ENCODE peak calls at places on chromosomes 13 and 19, in nine cellular contexts. C is heart left ventricle, R is K562, Y is left lung, X is H9, V is mammary epithelial cell, T is brain microvascular endothelial cell, S is A549, Z is ovary. Q is an unnamed sample.

GRCh38 chr13:48221301-48222190 is 11.5 kb upstream of the ITM2B start:
- DNase-seq in C (no peak), R (no peak), Y (no peak), X (no peak), V (no peak), T (no peak), S (no peak), Z (peak; percentile 52), Q (no peak)

GRCh38 chr19:17762505-17763229 is 11.4 kb downstream of the FCHO1 start:
- DNase-seq in C (no peak), R (peak; percentile 84), Y (no peak), X (peak; percentile 97), V (no peak), T (peak; percentile 83), S (peak; percentile 38), Z (no peak), Q (peak; percentile 53)

GRCh38 chr19:46394398-46394797 is 19.0 kb downstream of the CCDC8 start:
- DNase-seq in C (no peak), R (no peak), Y (no peak), X (no peak), V (no peak), T (no peak), S (no peak), Z (no peak), Q (no peak)

GRCh38 chr19:35908010-35908441 is at the start of gene TYROBP:
- DNase-seq in C (peak; percentile 52), R (no peak), Y (peak; percentile 91), X (no peak), V (no peak), T (no peak), S (no peak), Z (no peak), Q (no peak)

GRCh38 chr19:13025819-13026477 is 30.7 kb downstream of the NFIX start:
- DNase-seq in C (no peak), R (no peak), Y (peak; percentile 41), X (no peak), V (no peak), T (no peak), S (no peak), Z (no peak), Q (no peak)

GRCh38 chr13:76976488-76976887 is 15.4 kb upstream of the CLN5 start:
- DNase-seq in C (no peak), R (no peak), Y (no peak), X (no peak), V (peak; percentile 89), T (peak; percentile 36), S (no peak), Z (no peak), Q (no peak)

GRCh38 chr19:4969292-4969771 is 419 bp downstream of the KDM4B start:
- DNase-seq in C (no peak), R (no peak), Y (no peak), X (no peak), V (no peak), T (no peak), S (no peak), Z (no peak), Q (no peak)

GRCh38 chr19:15357906-15358305 is 21.7 kb downstream of the AKAP8 start:
- DNase-seq in C (no peak), R (no peak), Y (peak; percentile 37), X (no peak), V (no peak), T (no peak), S (no peak), Z (no peak), Q (no peak)

GRCh38 chr13:44050450-44051063 is 170.9 kb downstream of the LACC1 start:
- DNase-seq in C (no peak), R (no peak), Y (no peak), X (no peak), V (peak; percentile 20), T (peak; percentile 42), S (no peak), Z (no peak), Q (no peak)

GRCh38 chr19:46644720-46645119 is 8.7 kb upstream of the GNG8 start:
- DNase-seq in C (no peak), R (peak; percentile 6), Y (peak; percentile 40), X (no peak), V (no peak), T (no peak), S (no peak), Z (no peak), Q (no peak)

GRCh38 chr19:18788782-18789421 is 2.2 kb downstream of the COMP start:
- DNase-seq in C (no peak), R (no peak), Y (no peak), X (no peak), V (no peak), T (no peak), S (no peak), Z (no peak), Q (no peak)

GRCh38 chr19:41223431-41224234 is 4.6 kb downstream of the AXL start:
- DNase-seq in C (no peak), R (no peak), Y (peak; percentile 78), X (peak; percentile 85), V (peak; percentile 65), T (peak; percentile 89), S (peak; percentile 94), Z (peak; percentile 24), Q (no peak)

GRCh38 chr19:41753159-41753558 is 2.2 kb upstream of the CEACAM6 start:
- DNase-seq in C (peak; percentile 24), R (peak; percentile 69), Y (peak; percentile 96), X (peak; percentile 65), V (peak; percentile 31), T (peak; percentile 2), S (peak; percentile 74), Z (no peak), Q (peak; percentile 70)

GRCh38 chr19:33408116-33408515 is 34.6 kb downstream of the CEBPG start:
- DNase-seq in C (no peak), R (no peak), Y (peak; percentile 62), X (no peak), V (no peak), T (no peak), S (no peak), Z (no peak), Q (no peak)

GRCh38 chr19:45391346-45391745 is 13.5 kb downstream of the PPP1R13L start:
- DNase-seq in C (no peak), R (peak; percentile 24), Y (no peak), X (peak; percentile 55), V (peak; percentile 22), T (no peak), S (no peak), Z (no peak), Q (no peak)

GRCh38 chr13:43023244-43023931 is at the start of gene DNAJC15:
- DNase-seq in C (peak; percentile 93), R (peak; percentile 16), Y (peak; percentile 91), X (peak; percentile 59), V (no peak), T (peak; percentile 87), S (no peak), Z (peak; percentile 46), Q (peak; percentile 68)

GRCh38 chr13:99582511-99582910 is 81.2 kb downstream of the TM9SF2 start:
- DNase-seq in C (no peak), R (no peak), Y (no peak), X (no peak), V (no peak), T (no peak), S (no peak), Z (no peak), Q (no peak)

GRCh38 chr13:46607768-46608553 is 55.0 kb downstream of the LRCH1 start:
- DNase-seq in C (no peak), R (no peak), Y (no peak), X (no peak), V (no peak), T (no peak), S (peak; percentile 77), Z (no peak), Q (no peak)

GRCh38 chr13:72145383-72145782 is 278.4 kb upstream of the DACH1 start:
- DNase-seq in C (no peak), R (no peak), Y (no peak), X (no peak), V (no peak), T (peak; percentile 50), S (no peak), Z (no peak), Q (no peak)

DNA sequence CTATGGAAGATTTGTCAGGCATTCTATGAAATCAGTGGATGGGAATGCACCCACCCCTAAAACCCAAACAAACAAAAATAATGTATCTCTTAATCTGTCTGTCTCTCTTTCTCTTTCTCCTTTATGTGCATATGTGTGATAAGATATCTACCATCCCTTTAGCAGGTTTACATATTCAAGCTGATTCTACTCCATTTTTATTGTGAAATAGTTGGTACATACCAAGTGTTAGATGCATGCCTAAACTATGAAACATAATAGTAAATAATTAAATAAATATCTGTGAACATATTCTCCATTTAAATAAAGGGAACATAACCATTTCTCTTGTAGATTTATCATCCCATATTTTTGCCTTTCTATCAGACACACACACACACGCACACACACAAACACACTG is 121.8 kb upstream of the PCDH9 start:
- DNase-seq in C (no peak), R (no peak), Y (no peak), X (no peak), V (no peak), T (no peak), S (no peak), Z (no peak), Q (no peak)
- H3K27ac ChIP-seq in C (no peak overlapping the region), R (no peak overlapping the region), Y (no peak overlapping the region), X (no peak overlapping the region), V (no peak overlapping the region), T (no peak overlapping the region), S (no peak overlapping the region), Z (no peak overlapping the region), Q (no peak overlapping the region)

GRCh38 chr13:105346141-105346766 is 1189.2 kb downstream of the EFNB2 start:
- DNase-seq in C (no peak), R (no peak), Y (no peak), X (no peak), V (peak; percentile 69), T (peak; percentile 82), S (peak; percentile 3), Z (no peak), Q (no peak)
- TF ChIP-seq CTCF in C (no peak), R (no peak), Y (no peak), X (no peak), V (no peak), T (no peak), S (no peak), Z (no peak), Q (no peak)

DNA sequence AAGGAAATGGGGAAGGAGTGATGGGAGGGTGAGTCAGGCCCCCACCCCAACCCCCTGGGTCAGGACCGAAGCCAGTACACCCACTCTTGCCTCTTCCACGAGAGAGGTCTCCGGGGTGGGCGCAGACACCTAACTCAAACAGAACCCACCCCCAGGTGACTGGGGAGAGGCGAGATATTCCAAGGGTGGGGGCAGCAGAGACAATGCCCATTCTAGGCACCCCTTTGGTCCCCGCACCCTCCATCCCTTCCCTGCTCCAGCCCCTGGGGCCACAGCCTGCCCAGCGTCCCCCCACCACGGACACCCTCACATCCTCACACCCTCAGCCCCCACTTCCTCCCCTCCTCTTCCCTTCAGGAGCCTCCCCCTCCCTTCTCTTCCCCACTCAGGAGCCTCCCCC is 682 bp downstream of the ZSCAN18 start:
- DNase-seq in C (no peak), R (no peak), Y (no peak), X (no peak), V (no peak), T (no peak), S (no peak), Z (no peak), Q (no peak)
- H3K27ac ChIP-seq in C (peak overlapping the region; percentile 49), R (no peak overlapping the region), Y (no peak overlapping the region), X (no peak overlapping the region), V (no peak overlapping the region), T (no peak overlapping the region), S (no peak overlapping the region), Z (peak overlapping the region; percentile 45), Q (no peak overlapping the region)

GRCh38 chr13:89694471-89694870 is 1653.0 kb upstream of the MIR17HG start:
- DNase-seq in C (no peak), R (no peak), Y (no peak), X (no peak), V (no peak), T (no peak), S (no peak), Z (no peak), Q (no peak)

GRCh38 chr13:89695343-89696257 is 1651.9 kb upstream of the MIR17HG start:
- DNase-seq in C (no peak), R (peak; percentile 1), Y (no peak), X (peak; percentile 46), V (peak; percentile 44), T (peak; percentile 5), S (peak; percentile 0), Z (no peak), Q (peak; percentile 69)
- TF ChIP-seq CTCF in C (peak; percentile 66), R (no peak), Y (peak; percentile 66), X (peak; percentile 94), V (peak; percentile 88), T (peak; percentile 76), S (peak; percentile 68), Z (no peak), Q (peak; percentile 86)

Q was measured in WERI-Rb-1.